ENCODE peak calls at places on chromosomes 7 and 10, in four cellular contexts. M is psoas muscle, E is GM12865, K is heart left ventricle. U is an unnamed sample.

GRCh38 chr7:130912086-130912909 is 178.3 kb upstream of the KLF14 start:
- DNase-seq in M (no peak), E (no peak), K (no peak), U (peak; percentile 73)

GRCh38 chr10:88992945-88993537 is 2.4 kb downstream of the FAS start:
- DNase-seq in M (no peak), E (peak; percentile 73), K (no peak), U (peak; percentile 77)

GRCh38 chr10:131431541-131431940 is 120.0 kb upstream of the TCERG1L start:
- DNase-seq in M (no peak), E (no peak), K (peak; percentile 9), U (no peak)

GRCh38 chr7:42906181-42906580 is 5.7 kb downstream of the C7orf25 start:
- DNase-seq in M (no peak), E (no peak), K (no peak), U (no peak)

GRCh38 chr10:76035728-76036409 is 604.4 kb downstream of the LRMDA start:
- DNase-seq in M (no peak), E (no peak), K (no peak), U (no peak)

GRCh38 chr7:33155811-33156210 is 26.4 kb downstream of the BBS9 start:
- DNase-seq in M (no peak), E (no peak), K (no peak), U (peak; percentile 38)

GRCh38 chr7:127437772-127438330 is 45.3 kb upstream of the ZNF800 start:
- DNase-seq in M (no peak), E (no peak), K (no peak), U (peak; percentile 57)

GRCh38 chr7:140581411-140581810 is 59.2 kb downstream of the DENND2A start:
- DNase-seq in M (no peak), E (no peak), K (no peak), U (no peak)

GRCh38 chr10:119281581-119282071 is 74.3 kb downstream of the GRK5 start:
- DNase-seq in M (peak; percentile 81), E (no peak), K (peak; percentile 91), U (no peak)

GRCh38 chr7:36280840-36281812 is 108.5 kb upstream of the ANLN start:
- DNase-seq in M (peak; percentile 72), E (peak; percentile 71), K (peak; percentile 82), U (peak; percentile 90)

GRCh38 chr7:5484921-5485320 is 61.3 kb upstream of the TNRC18 start:
- DNase-seq in M (no peak), E (no peak), K (no peak), U (no peak)

GRCh38 chr7:47669178-47669878 is 87.4 kb upstream of the TNS3 start:
- DNase-seq in M (peak; percentile 84), E (peak; percentile 92), K (peak; percentile 74), U (peak; percentile 93)

GRCh38 chr10:22545643-22546042 is 168.7 kb downstream of the PIP4K2A start:
- DNase-seq in M (no peak), E (no peak), K (no peak), U (no peak)

GRCh38 chr10:33837736-33838135 is 503.3 kb upstream of the NRP1 start:
- DNase-seq in M (no peak), E (no peak), K (no peak), U (no peak)

DNA sequence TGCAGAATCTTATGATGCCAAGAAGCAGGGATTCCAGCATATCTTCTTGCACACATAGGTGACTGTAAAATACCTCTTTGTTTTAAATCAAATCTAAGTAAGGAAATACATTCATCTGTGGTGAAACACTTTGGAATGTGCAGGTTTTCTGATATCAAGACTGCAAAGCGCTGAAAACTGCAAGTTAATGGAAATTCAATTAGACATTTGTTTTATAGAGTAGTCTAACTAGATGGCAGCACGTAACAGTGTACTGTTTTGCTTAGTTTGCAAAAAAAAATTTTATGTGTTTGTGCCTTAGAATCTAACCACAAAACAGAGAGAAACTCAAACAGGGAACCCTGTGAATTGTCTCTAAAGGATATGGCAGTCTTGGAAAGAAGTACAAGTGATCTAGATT is 259.2 kb downstream of the HDAC9 start:
- DNase-seq in M (no peak), E (no peak), K (no peak), U (peak; percentile 27)
- TF ChIP-seq CTCF in M (no peak), E (no peak), K (no peak), U (no peak)

GRCh38 chr7:19982841-19983835 is 209.7 kb upstream of the TMEM196 start:
- DNase-seq in M (peak; percentile 15), E (peak; percentile 78), K (no peak), U (peak; percentile 65)
- TF ChIP-seq CTCF in M (peak; percentile 11), E (peak; percentile 51), K (peak; percentile 7), U (peak; percentile 17)

GRCh38 chr7:156667110-156667436 is 26.5 kb downstream of the RNF32 start:
- DNase-seq in M (no peak), E (no peak), K (no peak), U (no peak)

GRCh38 chr7:156669035-156669828 is 28.7 kb downstream of the RNF32 start:
- DNase-seq in M (no peak), E (no peak), K (no peak), U (no peak)

GRCh38 chr7:156668130-156668741 is 27.7 kb downstream of the RNF32 start:
- DNase-seq in M (no peak), E (no peak), K (no peak), U (peak; percentile 65)

GRCh38 chr7:156665101-156665500 is 24.5 kb downstream of the RNF32 start:
- DNase-seq in M (no peak), E (no peak), K (no peak), U (no peak)

GRCh38 chr7:156666368-156667109 is 26.0 kb downstream of the RNF32 start:
- DNase-seq in M (no peak), E (no peak), K (no peak), U (no peak)
- TF ChIP-seq CTCF in M (no peak), E (no peak), K (no peak), U (no peak)

DNA sequence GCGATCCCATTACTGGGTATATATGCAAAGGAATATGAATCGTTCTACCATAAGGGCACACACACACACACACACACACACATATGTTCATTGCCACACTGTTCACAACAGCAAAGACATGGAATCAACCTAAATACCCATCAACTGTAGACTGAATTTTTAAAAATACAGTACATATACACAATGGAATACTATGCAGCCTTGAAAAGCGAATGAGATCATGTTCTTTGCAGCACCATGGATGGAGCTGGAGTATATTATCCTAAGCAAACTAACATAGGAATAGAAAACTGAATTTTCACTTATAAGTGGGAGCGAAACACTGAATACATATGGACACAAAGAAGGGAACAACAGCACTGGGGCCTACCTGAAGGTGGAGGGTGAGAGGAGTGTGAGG is 72.5 kb downstream of the MARCHF5 start:
- DNase-seq in M (no peak), E (no peak), K (no peak), U (no peak)
- TF ChIP-seq CTCF in M (no peak), E (no peak), K (no peak), U (no peak)

DNA sequence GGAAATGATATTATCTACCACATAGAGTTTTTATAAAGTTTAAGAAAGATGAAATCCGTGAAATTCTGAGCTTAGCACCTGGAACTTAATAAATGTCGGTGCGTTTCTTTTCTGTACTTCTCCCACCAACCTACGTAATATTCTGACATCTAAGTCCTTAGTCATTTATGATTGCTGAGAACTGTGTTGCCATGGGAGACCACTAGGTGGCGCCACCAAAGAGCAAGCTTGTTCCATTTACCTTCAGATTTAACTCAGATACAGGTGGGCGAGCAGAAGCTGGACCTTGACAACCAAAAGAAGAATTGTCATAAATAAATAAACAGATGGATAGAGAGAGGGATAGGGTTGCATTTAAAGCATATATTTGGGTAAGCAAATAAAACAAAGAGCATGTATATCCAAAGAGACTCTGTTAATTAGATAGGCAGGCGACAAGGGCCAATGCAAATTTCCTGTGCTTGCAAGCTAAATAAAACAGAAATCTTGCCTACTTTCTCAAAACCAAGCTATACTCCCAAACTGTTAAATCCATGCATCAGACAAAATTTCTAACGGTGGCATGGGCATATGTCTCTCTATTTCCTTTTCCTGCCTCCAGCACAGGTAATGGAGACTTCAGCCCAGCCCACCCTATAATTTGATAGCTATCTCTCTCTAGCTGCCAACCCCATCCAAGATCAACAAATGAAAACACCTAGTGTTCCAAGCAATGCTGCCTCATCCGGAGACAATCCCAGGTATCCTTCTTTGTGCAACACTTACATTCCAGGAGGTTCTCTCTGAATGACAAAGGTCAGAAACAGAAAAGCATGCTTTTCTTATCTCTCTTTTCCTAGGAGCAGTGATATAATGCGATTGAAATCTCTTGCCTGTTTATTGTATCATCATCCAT is 699.6 kb downstream of the INHBA start:
- DNase-seq in M (peak; percentile 34), E (peak; percentile 64), K (no peak), U (peak; percentile 70)
- TF ChIP-seq CTCF in M (peak; percentile 32), E (peak; percentile 68), K (peak; percentile 55), U (peak; percentile 70)

GRCh38 chr10:15166325-15166724 is 2.2 kb downstream of the NMT2 start:
- DNase-seq in M (no peak), E (no peak), K (no peak), U (no peak)

GRCh38 chr10:15169555-15170407 is 1.3 kb upstream of the NMT2 start:
- DNase-seq in M (no peak), E (peak; percentile 41), K (no peak), U (no peak)

GRCh38 chr10:15168296-15168780 is at the start of gene NMT2:
- DNase-seq in M (no peak), E (no peak), K (peak; percentile 94), U (no peak)

GRCh38 chr10:15168781-15169554 is 475 bp upstream of the NMT2 start:
- DNase-seq in M (peak; percentile 95), E (peak; percentile 98), K (peak; percentile 98), U (peak; percentile 97)

GRCh38 chr10:15167411-15168295 is 840 bp downstream of the NMT2 start:
- DNase-seq in M (peak; percentile 47), E (peak; percentile 70), K (peak; percentile 79), U (peak; percentile 57)
- TF ChIP-seq CTCF in M (peak; percentile 44), E (peak; percentile 47), K (peak; percentile 35), U (peak; percentile 36)

GRCh38 chr7:76049295-76049694 is 1.4 kb downstream of the MDH2 start:
- DNase-seq in M (no peak), E (no peak), K (no peak), U (no peak)

GRCh38 chr7:76047811-76048667 is at the start of the genes MDH2 and STYXL1:
- DNase-seq in M (peak; percentile 97), E (peak; percentile 97), K (peak; percentile 96), U (peak; percentile 95)

GRCh38 chr7:76047305-76047810 is 442 bp downstream of the STYXL1 start:
- DNase-seq in M (no peak), E (peak; percentile 26), K (no peak), U (no peak)

GRCh38 chr7:76050545-76050944 is 2.6 kb downstream of the MDH2 start:
- DNase-seq in M (no peak), E (no peak), K (no peak), U (no peak)

DNA sequence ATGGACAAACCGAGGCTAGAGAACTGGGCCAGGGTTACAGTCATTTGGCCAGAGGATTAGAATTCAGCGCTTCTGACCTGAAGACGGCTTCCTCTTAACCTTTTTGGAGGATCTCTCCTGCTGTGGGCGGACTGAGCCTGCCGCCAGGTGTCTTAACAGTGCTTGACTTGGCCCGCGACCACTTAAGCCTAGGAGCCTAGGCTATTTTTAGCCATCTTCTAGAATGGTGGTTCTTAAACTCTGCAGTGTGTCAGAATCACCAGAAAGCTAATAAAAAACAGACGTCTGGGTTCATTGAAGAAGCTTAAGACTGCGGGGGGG is 722 bp downstream of the MDH2 start:
- DNase-seq in M (peak; percentile 56), E (peak; percentile 62), K (no peak), U (no peak)
- TF ChIP-seq CTCF in M (peak; percentile 11), E (no peak), K (no peak), U (peak; percentile 39)